ENCODE peak calls at places on chromosomes 3 and 15, in five cellular contexts. One of them, this sample, is unnamed. For H3K36me3 and H3K27me3, the result is how much of the 10 kb centered on the place peaks cover.

GRCh38 chr3:11555823-11556222 is 87.9 kb downstream of the VGLL4 start:
- DNase-seq in GM23338: no peak
- DNase-seq in cardiac muscle cell: no peak
- DNase-seq in PC-3: no peak
- DNase-seq in CD8-positive, alpha-beta T cell: no peak
- DNase-seq in this sample: peak

GRCh38 chr15:99058421-99058870 is 46.4 kb upstream of the SYNM start:
- DNase-seq in GM23338: peak
- DNase-seq in cardiac muscle cell: no peak
- DNase-seq in PC-3: no peak
- DNase-seq in CD8-positive, alpha-beta T cell: no peak
- DNase-seq in this sample: peak

GRCh38 chr15:80031841-80032240 is 27.6 kb upstream of the ZFAND6 start:
- DNase-seq in GM23338: no peak
- DNase-seq in cardiac muscle cell: no peak
- DNase-seq in PC-3: peak
- DNase-seq in CD8-positive, alpha-beta T cell: no peak
- DNase-seq in this sample: no peak

GRCh38 chr3:17340261-17340660 is 402.2 kb downstream of the TBC1D5 start:
- DNase-seq in GM23338: no peak
- DNase-seq in cardiac muscle cell: no peak
- DNase-seq in PC-3: no peak
- DNase-seq in CD8-positive, alpha-beta T cell: no peak
- DNase-seq in this sample: no peak

GRCh38 chr15:72857331-72858065 is 73.9 kb upstream of the ADPGK start:
- DNase-seq in GM23338: no peak
- DNase-seq in cardiac muscle cell: no peak
- DNase-seq in PC-3: no peak
- DNase-seq in CD8-positive, alpha-beta T cell: no peak
- DNase-seq in this sample: no peak

GRCh38 chr3:129575987-129576364 is 30.5 kb downstream of the PLXND1 start:
- DNase-seq in GM23338: peak
- DNase-seq in cardiac muscle cell: no peak
- DNase-seq in PC-3: no peak
- DNase-seq in CD8-positive, alpha-beta T cell: no peak
- DNase-seq in this sample: peak

GRCh38 chr15:34584321-34584668 is 844 bp upstream of the GOLGA8B start:
- DNase-seq in GM23338: peak
- DNase-seq in cardiac muscle cell: no peak
- DNase-seq in PC-3: no peak
- DNase-seq in CD8-positive, alpha-beta T cell: no peak
- DNase-seq in this sample: peak

GRCh38 chr3:126129408-126129891 is 45.5 kb upstream of the SLC41A3 start:
- DNase-seq in GM23338: no peak
- DNase-seq in cardiac muscle cell: no peak
- DNase-seq in PC-3: peak
- DNase-seq in CD8-positive, alpha-beta T cell: peak
- DNase-seq in this sample: peak

GRCh38 chr3:85360742-85361387 is 402.1 kb downstream of the CADM2 start:
- DNase-seq in GM23338: peak
- DNase-seq in cardiac muscle cell: peak
- DNase-seq in PC-3: peak
- DNase-seq in CD8-positive, alpha-beta T cell: no peak
- DNase-seq in this sample: peak

GRCh38 chr3:64327039-64327804 is 102.0 kb upstream of the PRICKLE2 start:
- DNase-seq in GM23338: no peak
- DNase-seq in cardiac muscle cell: no peak
- DNase-seq in PC-3: no peak
- DNase-seq in CD8-positive, alpha-beta T cell: no peak
- DNase-seq in this sample: no peak

GRCh38 chr15:57640935-57641682 is 49.4 kb downstream of the MYZAP start:
- DNase-seq in GM23338: peak
- DNase-seq in cardiac muscle cell: peak
- DNase-seq in PC-3: peak
- DNase-seq in CD8-positive, alpha-beta T cell: no peak
- DNase-seq in this sample: peak

GRCh38 chr3:122893282-122893681 is 98.4 kb downstream of the SLC49A4 start:
- DNase-seq in GM23338: peak
- DNase-seq in cardiac muscle cell: no peak
- DNase-seq in PC-3: peak
- DNase-seq in CD8-positive, alpha-beta T cell: no peak
- DNase-seq in this sample: no peak

GRCh38 chr15:100873029-100873677 is 6.5 kb upstream of the ALDH1A3 start:
- DNase-seq in GM23338: peak
- DNase-seq in cardiac muscle cell: peak
- DNase-seq in PC-3: peak
- DNase-seq in CD8-positive, alpha-beta T cell: peak
- DNase-seq in this sample: peak

GRCh38 chr15:101132390-101133180 is 119.3 kb downstream of the CHSY1 start:
- DNase-seq in GM23338: no peak
- DNase-seq in cardiac muscle cell: no peak
- DNase-seq in PC-3: no peak
- DNase-seq in CD8-positive, alpha-beta T cell: no peak
- DNase-seq in this sample: no peak

GRCh38 chr3:186452517-186452916 is 90.5 kb upstream of the DGKG start:
- DNase-seq in GM23338: no peak
- DNase-seq in cardiac muscle cell: no peak
- DNase-seq in PC-3: peak
- DNase-seq in CD8-positive, alpha-beta T cell: no peak
- DNase-seq in this sample: no peak

GRCh38 chr15:29668120-29668602 is 154.1 kb downstream of the TJP1 start:
- DNase-seq in GM23338: peak
- DNase-seq in cardiac muscle cell: peak
- DNase-seq in PC-3: peak
- DNase-seq in CD8-positive, alpha-beta T cell: no peak
- DNase-seq in this sample: peak

GRCh38 chr3:49523756-49524747 is 30.2 kb upstream of the BSN start:
- DNase-seq in GM23338: no peak
- DNase-seq in cardiac muscle cell: no peak
- DNase-seq in PC-3: no peak
- DNase-seq in CD8-positive, alpha-beta T cell: no peak
- DNase-seq in this sample: no peak

GRCh38 chr3:142976621-142977398 is 13.3 kb upstream of the PAQR9 start:
- DNase-seq in GM23338: peak
- DNase-seq in cardiac muscle cell: no peak
- DNase-seq in PC-3: peak
- DNase-seq in CD8-positive, alpha-beta T cell: no peak
- DNase-seq in this sample: no peak

GRCh38 chr3:184448321-184449160 is 68.7 kb downstream of the CHRD start:
- DNase-seq in GM23338: no peak
- DNase-seq in cardiac muscle cell: no peak
- DNase-seq in PC-3: peak
- DNase-seq in CD8-positive, alpha-beta T cell: no peak
- DNase-seq in this sample: no peak

GRCh38 chr15:67070892-67071664 is 5.7 kb downstream of the SMAD3 start:
- DNase-seq in GM23338: peak
- DNase-seq in cardiac muscle cell: no peak
- DNase-seq in PC-3: no peak
- DNase-seq in CD8-positive, alpha-beta T cell: no peak
- DNase-seq in this sample: peak

GRCh38 chr15:90539789-90540188 is 10.1 kb downstream of the CRTC3 start:
- DNase-seq in GM23338: no peak
- DNase-seq in cardiac muscle cell: no peak
- DNase-seq in PC-3: no peak
- DNase-seq in CD8-positive, alpha-beta T cell: peak
- DNase-seq in this sample: no peak

GRCh38 chr15:77415450-77416448 is 4.2 kb downstream of the PEAK1 start:
- DNase-seq in GM23338: peak
- DNase-seq in cardiac muscle cell: no peak
- DNase-seq in PC-3: no peak
- DNase-seq in CD8-positive, alpha-beta T cell: no peak
- DNase-seq in this sample: peak

GRCh38 chr3:186044427-186044826 is 64.5 kb downstream of the ETV5 start:
- DNase-seq in GM23338: no peak
- DNase-seq in cardiac muscle cell: no peak
- DNase-seq in PC-3: no peak
- DNase-seq in CD8-positive, alpha-beta T cell: no peak
- DNase-seq in this sample: no peak

GRCh38 chr3:185824051-185824466 is 783 bp downstream of the IGF2BP2 start:
- DNase-seq in GM23338: peak
- DNase-seq in cardiac muscle cell: peak
- DNase-seq in PC-3: no peak
- DNase-seq in CD8-positive, alpha-beta T cell: no peak
- DNase-seq in this sample: peak

GRCh38 chr15:44102675-44103254 is 92.3 kb downstream of the FRMD5 start:
- DNase-seq in GM23338: no peak
- DNase-seq in cardiac muscle cell: peak
- DNase-seq in PC-3: peak
- DNase-seq in CD8-positive, alpha-beta T cell: no peak
- DNase-seq in this sample: no peak

GRCh38 chr15:70806992-70807712 is 43.8 kb upstream of the UACA start:
- DNase-seq in GM23338: no peak
- DNase-seq in cardiac muscle cell: no peak
- DNase-seq in PC-3: no peak
- DNase-seq in CD8-positive, alpha-beta T cell: no peak
- DNase-seq in this sample: no peak

GRCh38 chr3:71398157-71398836 is 185.2 kb downstream of the FOXP1 start:
- DNase-seq in GM23338: no peak
- DNase-seq in cardiac muscle cell: no peak
- DNase-seq in PC-3: no peak
- DNase-seq in CD8-positive, alpha-beta T cell: peak
- DNase-seq in this sample: no peak

GRCh38 chr3:177041021-177041729 is 156.1 kb downstream of the TBL1XR1 start:
- DNase-seq in GM23338: no peak
- DNase-seq in cardiac muscle cell: peak
- DNase-seq in PC-3: peak
- DNase-seq in CD8-positive, alpha-beta T cell: no peak
- DNase-seq in this sample: no peak

GRCh38 chr3:177037241-177037640 is 160.0 kb downstream of the TBL1XR1 start:
- DNase-seq in GM23338: no peak
- DNase-seq in cardiac muscle cell: no peak
- DNase-seq in PC-3: no peak
- DNase-seq in CD8-positive, alpha-beta T cell: no peak
- DNase-seq in this sample: no peak

GRCh38 chr3:177039875-177040274 is 157.4 kb downstream of the TBL1XR1 start:
- DNase-seq in GM23338: no peak
- DNase-seq in cardiac muscle cell: no peak
- DNase-seq in PC-3: no peak
- DNase-seq in CD8-positive, alpha-beta T cell: no peak
- DNase-seq in this sample: no peak

DNA sequence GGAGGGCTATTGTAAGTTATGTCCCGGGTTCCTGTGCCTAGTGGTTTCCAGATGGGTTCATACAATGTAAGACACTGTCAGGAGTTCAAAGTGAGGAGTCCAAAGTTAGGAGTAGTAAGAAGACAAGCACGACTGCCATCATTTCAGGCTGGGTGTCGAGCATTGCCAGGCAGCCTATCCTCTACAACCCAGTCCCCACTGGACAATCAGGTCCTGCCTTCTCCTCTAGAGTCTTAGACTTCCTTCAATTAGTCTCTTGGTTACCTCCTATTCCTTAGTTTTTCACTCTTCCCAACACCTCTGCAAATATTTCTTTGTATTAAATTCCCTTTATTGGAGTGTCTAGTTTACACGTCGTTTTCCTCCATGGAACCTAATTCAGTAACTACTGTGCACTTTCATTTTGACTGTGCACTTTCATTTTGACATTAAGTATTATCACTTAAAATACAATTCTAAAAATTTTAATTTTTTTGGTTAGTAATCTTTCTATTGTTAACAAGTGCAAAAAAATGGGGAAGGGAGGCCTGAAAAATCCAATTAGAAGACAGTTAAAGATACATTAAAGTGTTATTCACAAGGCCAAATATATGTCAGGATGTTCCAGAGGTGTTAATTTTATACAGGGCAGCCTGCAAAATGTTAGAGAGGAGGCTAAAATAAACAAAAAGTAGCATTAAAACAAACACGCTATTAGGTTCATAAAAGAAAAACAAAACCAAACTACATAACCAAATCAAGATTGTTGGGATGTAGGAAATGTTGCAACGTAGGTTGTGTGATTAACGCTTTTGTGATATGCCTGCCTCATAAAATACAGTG is 155.3 kb downstream of the TBL1XR1 start:
- DNase-seq in GM23338: no peak
- DNase-seq in cardiac muscle cell: no peak
- DNase-seq in PC-3: no peak
- DNase-seq in CD8-positive, alpha-beta T cell: no peak
- DNase-seq in this sample: no peak
- H3K36me3 ChIP-seq in GM23338: under half
- H3K36me3 ChIP-seq in cardiac muscle cell: under half
- H3K36me3 ChIP-seq in PC-3: under half
- H3K36me3 ChIP-seq in CD8-positive, alpha-beta T cell: under half
- H3K36me3 ChIP-seq in this sample: under half

DNA sequence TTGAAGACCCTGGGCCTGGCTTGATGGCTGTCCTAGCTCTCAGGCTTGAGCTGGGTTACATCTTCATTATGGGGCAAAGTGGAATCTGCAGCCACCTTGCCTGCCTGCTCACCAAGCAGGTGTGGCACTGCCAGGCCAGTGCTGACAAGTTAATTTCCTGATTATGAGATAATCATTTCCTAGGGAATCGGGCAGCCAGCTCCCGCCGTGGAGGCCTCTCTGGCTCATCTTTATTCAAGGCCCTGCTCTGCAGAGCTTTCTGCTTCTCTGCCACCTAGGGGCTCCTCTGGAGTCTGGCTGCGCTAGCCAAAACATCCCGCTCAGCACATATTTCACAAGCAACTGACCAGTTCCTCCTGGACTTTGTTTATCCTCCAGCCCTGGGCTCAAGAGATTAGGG is 9.9 kb downstream of the LOXL1 start:
- DNase-seq in GM23338: peak
- DNase-seq in cardiac muscle cell: no peak
- DNase-seq in PC-3: no peak
- DNase-seq in CD8-positive, alpha-beta T cell: no peak
- DNase-seq in this sample: peak
- H3K4me3 ChIP-seq in GM23338: no peak
- H3K4me3 ChIP-seq in cardiac muscle cell: no peak
- H3K4me3 ChIP-seq in PC-3: peak
- H3K4me3 ChIP-seq in CD8-positive, alpha-beta T cell: no peak
- H3K4me3 ChIP-seq in this sample: no peak

DNA sequence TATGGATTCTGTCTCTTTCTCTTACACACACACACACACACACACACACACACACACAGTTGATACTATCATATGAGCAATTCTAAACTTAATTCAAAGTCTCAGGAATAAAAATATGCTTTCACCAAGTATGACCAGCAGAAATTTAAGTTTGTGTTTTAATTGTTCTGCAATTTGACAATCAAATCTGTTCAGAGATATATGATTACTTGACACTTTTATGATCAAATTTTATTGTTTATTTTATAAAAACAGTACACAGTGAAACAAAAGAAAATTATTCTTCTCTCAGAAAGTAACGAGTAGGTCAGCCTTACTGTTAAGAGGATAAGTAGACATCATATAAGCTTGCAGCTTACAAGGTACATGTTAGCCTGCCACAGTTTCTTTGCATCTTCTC is 114.3 kb downstream of the NEK10 start:
- DNase-seq in GM23338: no peak
- DNase-seq in cardiac muscle cell: no peak
- DNase-seq in PC-3: no peak
- DNase-seq in CD8-positive, alpha-beta T cell: no peak
- DNase-seq in this sample: no peak
- H3K27me3 ChIP-seq in GM23338: under half
- H3K27me3 ChIP-seq in cardiac muscle cell: under half
- H3K27me3 ChIP-seq in PC-3: under half
- H3K27me3 ChIP-seq in CD8-positive, alpha-beta T cell: under half
- H3K27me3 ChIP-seq in this sample: under half

GRCh38 chr15:52551762-52552161 is 17.1 kb downstream of the ARPP19 start:
- DNase-seq in GM23338: no peak
- DNase-seq in cardiac muscle cell: no peak
- DNase-seq in PC-3: no peak
- DNase-seq in CD8-positive, alpha-beta T cell: no peak
- DNase-seq in this sample: no peak

GRCh38 chr15:52540374-52541012 is 11.8 kb upstream of the MYO5A start:
- DNase-seq in GM23338: peak
- DNase-seq in cardiac muscle cell: no peak
- DNase-seq in PC-3: no peak
- DNase-seq in CD8-positive, alpha-beta T cell: no peak
- DNase-seq in this sample: no peak

GRCh38 chr15:52546031-52546751 is 17.5 kb upstream of the MYO5A start:
- DNase-seq in GM23338: peak
- DNase-seq in cardiac muscle cell: no peak
- DNase-seq in PC-3: no peak
- DNase-seq in CD8-positive, alpha-beta T cell: no peak
- DNase-seq in this sample: no peak
- H3K36me3 ChIP-seq in GM23338: under half
- H3K36me3 ChIP-seq in cardiac muscle cell: under half
- H3K36me3 ChIP-seq in PC-3: under half
- H3K36me3 ChIP-seq in CD8-positive, alpha-beta T cell: under half
- H3K36me3 ChIP-seq in this sample: under half

This sample was measured in H7.